ENCODE peak calls at places on chromosome 12, in nine cellular contexts. K, Q, S, B, J, E, R, C and O are unnamed samples.

GRCh38 chr12:13342971-13343370 is 146.4 kb downstream of the EMP1 start:
- DNase-seq in B (peak; percentile 97), R (no peak), S (no peak), K (no peak), J (no peak), Q (no peak), E (peak; percentile 68), C (no peak), O (peak; percentile 62)

GRCh38 chr12:53023-53734 is 13.4 kb upstream of the IQSEC3 start:
- DNase-seq in K (no peak), B (no peak), R (no peak), J (no peak), C (peak; percentile 80), E (no peak), S (no peak), Q (no peak), O (no peak)

GRCh38 chr12:49838973-49839633 is 3.8 kb downstream of the BCDIN3D start:
- DNase-seq in E (peak; percentile 51), R (no peak), S (no peak), C (peak; percentile 60), K (peak; percentile 52), J (no peak), Q (peak; percentile 82), B (peak; percentile 54), O (no peak)

GRCh38 chr12:122081108-122081696 is 2.6 kb downstream of the MLXIP start:
- DNase-seq in Q (no peak), R (no peak), S (no peak), J (no peak), K (peak; percentile 36), B (peak; percentile 53), E (peak; percentile 45), C (no peak), O (no peak)

GRCh38 chr12:34108405-34108803 is 86.1 kb downstream of the ALG10 start:
- DNase-seq in E (no peak), B (no peak), J (no peak), K (no peak), C (no peak), Q (no peak), R (no peak), S (no peak), O (no peak)

GRCh38 chr12:108215458-108215857 is 86.4 kb downstream of the WSCD2 start:
- DNase-seq in C (no peak), E (no peak), Q (no peak), J (no peak), S (no peak), R (no peak), K (no peak), B (no peak), O (no peak)

GRCh38 chr12:50572275-50572674 is 67.5 kb downstream of the DIP2B start:
- DNase-seq in C (no peak), Q (no peak), J (no peak), K (peak; percentile 63), B (peak; percentile 88), R (no peak), S (no peak), E (no peak), O (peak; percentile 75)

GRCh38 chr12:69688496-69689427 is 10.3 kb downstream of the BEST3 start:
- DNase-seq in E (peak; percentile 19), C (peak; percentile 68), J (no peak), B (peak; percentile 95), S (no peak), Q (peak; percentile 95), R (peak; percentile 61), K (peak; percentile 95), O (peak; percentile 86)

GRCh38 chr12:115267891-115268290 is 583.9 kb upstream of the TBX3 start:
- DNase-seq in J (no peak), S (no peak), C (no peak), Q (no peak), B (no peak), R (no peak), K (peak; percentile 10), E (no peak), O (no peak)

GRCh38 chr12:3751151-3752095 is 1.5 kb downstream of the CRACR2A start:
- DNase-seq in Q (no peak), B (no peak), E (no peak), K (no peak), S (no peak), C (no peak), R (no peak), J (no peak), O (no peak)

GRCh38 chr12:106271575-106272505 is 24.0 kb upstream of the CKAP4 start:
- DNase-seq in C (no peak), B (no peak), E (no peak), Q (peak; percentile 7), J (no peak), R (no peak), S (no peak), K (no peak), O (no peak)

GRCh38 chr12:114294303-114294685 is 111.7 kb downstream of the TBX5 start:
- DNase-seq in J (no peak), R (no peak), B (peak; percentile 75), K (no peak), E (no peak), C (no peak), S (no peak), Q (no peak), O (peak; percentile 35)

GRCh38 chr12:107200394-107200793 is 107.0 kb upstream of the CRY1 start:
- DNase-seq in K (peak; percentile 54), E (no peak), B (peak; percentile 13), Q (no peak), C (no peak), S (no peak), J (no peak), R (no peak), O (no peak)

GRCh38 chr12:47854531-47854930 is 34.8 kb upstream of the HDAC7 start:
- DNase-seq in R (no peak), B (no peak), C (no peak), K (no peak), E (no peak), S (no peak), J (no peak), Q (peak; percentile 40), O (no peak)

GRCh38 chr12:19978193-19978592 is 390.1 kb upstream of the PDE3A start:
- DNase-seq in J (no peak), S (no peak), C (no peak), R (no peak), Q (no peak), E (no peak), K (peak; percentile 75), B (peak; percentile 100), O (peak; percentile 96)

GRCh38 chr12:3964404-3964803 is 91.2 kb upstream of the PARP11 start:
- DNase-seq in J (no peak), K (no peak), C (peak; percentile 74), B (peak; percentile 10), E (no peak), R (no peak), S (no peak), Q (peak; percentile 92), O (no peak)

GRCh38 chr12:79938843-79939242 is 3.9 kb upstream of the PPP1R12A start:
- DNase-seq in R (no peak), K (no peak), C (no peak), B (no peak), E (no peak), J (no peak), Q (no peak), S (no peak), O (no peak)

GRCh38 chr12:47856094-47856493 is 36.4 kb upstream of the HDAC7 start:
- DNase-seq in E (no peak), S (no peak), Q (no peak), K (no peak), J (no peak), R (no peak), B (no peak), C (no peak), O (no peak)

GRCh38 chr12:132262256-132263060 is 66.9 kb downstream of the GALNT9 start:
- DNase-seq in J (no peak), B (no peak), S (no peak), C (no peak), Q (no peak), R (no peak), E (no peak), K (no peak), O (no peak)

GRCh38 chr12:117499759-117500485 is 138.5 kb upstream of the NOS1 start:
- DNase-seq in K (no peak), B (no peak), Q (no peak), E (no peak), R (no peak), S (no peak), C (no peak), J (no peak), O (no peak)

GRCh38 chr12:31868980-31869379 is 90.2 kb upstream of the RESF1 start:
- DNase-seq in R (peak; percentile 78), J (no peak), Q (no peak), B (peak; percentile 48), C (no peak), K (peak; percentile 50), E (no peak), S (no peak), O (no peak)

GRCh38 chr12:110917961-110918360 is 2.4 kb downstream of the MYL2 start:
- DNase-seq in B (no peak), R (no peak), C (no peak), J (no peak), K (peak; percentile 52), S (no peak), Q (no peak), E (no peak), O (no peak)

GRCh38 chr12:53977596-53978464 is 3.1 kb upstream of the HOTAIR start:
- DNase-seq in J (no peak), R (no peak), C (no peak), S (no peak), B (no peak), Q (no peak), E (no peak), K (no peak), O (no peak)

GRCh38 chr12:41932470-41932991 is 212.1 kb downstream of the GXYLT1 start:
- DNase-seq in K (peak; percentile 71), R (peak; percentile 51), E (peak; percentile 4), C (peak; percentile 60), B (peak; percentile 4), J (peak; percentile 25), S (no peak), Q (peak; percentile 89), O (no peak)